ENCODE peak calls at places on chromosomes 7 and 10, in five cellular contexts. T, E, U, D and I are unnamed samples.
A peak's percentile ranks its signal among the peaks of the same experiment; 100 is the strongest.

GRCh38 chr10:61023053-61023452 is 79.1 kb upstream of the RHOBTB1 start:
- DNase-seq in T (no peak), E (no peak), U (no peak), D (no peak), I (no peak)

GRCh38 chr7:95871078-95871848 is 98.9 kb downstream of the DYNC1I1 start:
- DNase-seq in T (peak; percentile 49), E (peak; percentile 45), U (no peak), D (peak; percentile 44), I (peak; percentile 65)

GRCh38 chr7:28473567-28474266 is 61.4 kb downstream of the CREB5 start:
- DNase-seq in T (no peak), E (no peak), U (no peak), D (no peak), I (no peak)

GRCh38 chr7:25752967-25753791 is 398.8 kb upstream of the NFE2L3 start:
- DNase-seq in T (peak; percentile 86), E (peak; percentile 51), U (no peak), D (peak; percentile 32), I (no peak)

GRCh38 chr10:59126277-59126676 is 50.2 kb upstream of the PHYHIPL start:
- DNase-seq in T (peak; percentile 4), E (no peak), U (no peak), D (no peak), I (no peak)

GRCh38 chr10:53952698-53953097 is 848.3 kb downstream of the PCDH15 start:
- DNase-seq in T (no peak), E (no peak), U (no peak), D (no peak), I (no peak)

GRCh38 chr10:129055966-129056365 is 411.1 kb upstream of the MGMT start:
- DNase-seq in T (no peak), E (no peak), U (no peak), D (no peak), I (no peak)

GRCh38 chr10:95350212-95350829 is 59.5 kb upstream of the PDLIM1 start:
- DNase-seq in T (no peak), E (no peak), U (no peak), D (no peak), I (peak; percentile 72)

GRCh38 chr10:96588060-96588554 is 1.3 kb upstream of the TM9SF3 start:
- DNase-seq in T (no peak), E (no peak), U (no peak), D (no peak), I (no peak)

DNA sequence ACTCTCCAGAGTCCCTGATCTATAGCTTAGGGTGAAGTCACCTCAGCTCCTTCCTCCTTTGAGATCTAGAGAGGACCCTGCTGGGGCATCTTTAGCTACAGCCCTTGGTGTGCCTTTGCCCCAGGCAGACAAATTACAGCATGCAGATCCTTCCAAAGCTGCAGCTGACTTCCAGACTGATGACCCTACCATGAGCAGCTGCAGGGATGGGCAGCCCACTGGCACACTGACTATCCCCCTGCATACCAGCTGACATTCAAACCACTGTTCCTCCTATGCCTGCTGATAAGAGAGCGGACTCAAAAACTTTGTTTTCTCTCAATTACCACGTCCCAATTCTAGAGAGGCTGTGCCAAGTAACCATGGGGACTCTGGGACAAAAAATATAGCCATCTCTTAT is 70.6 kb downstream of the COL13A1 start:
- DNase-seq in T (no peak), E (no peak), U (no peak), D (no peak), I (no peak)
- H2BK12ac ChIP-seq in T (no peak overlapping the region), E (no peak overlapping the region), U (peak overlapping the region; percentile 89), D (no peak overlapping the region), I (no peak overlapping the region)

GRCh38 chr10:51169111-51169510 is 94.8 kb downstream of the PRKG1 start:
- DNase-seq in T (no peak), E (no peak), U (no peak), D (no peak), I (no peak)

GRCh38 chr10:51168086-51168815 is 94.0 kb downstream of the PRKG1 start:
- DNase-seq in T (no peak), E (no peak), U (no peak), D (no peak), I (no peak)

GRCh38 chr10:51170518-51171245 is 96.4 kb downstream of the PRKG1 start:
- DNase-seq in T (no peak), E (no peak), U (no peak), D (no peak), I (no peak)

GRCh38 chr10:51176976-51177690 is 102.8 kb downstream of the PRKG1 start:
- DNase-seq in T (no peak), E (no peak), U (no peak), D (no peak), I (peak; percentile 46)

DNA sequence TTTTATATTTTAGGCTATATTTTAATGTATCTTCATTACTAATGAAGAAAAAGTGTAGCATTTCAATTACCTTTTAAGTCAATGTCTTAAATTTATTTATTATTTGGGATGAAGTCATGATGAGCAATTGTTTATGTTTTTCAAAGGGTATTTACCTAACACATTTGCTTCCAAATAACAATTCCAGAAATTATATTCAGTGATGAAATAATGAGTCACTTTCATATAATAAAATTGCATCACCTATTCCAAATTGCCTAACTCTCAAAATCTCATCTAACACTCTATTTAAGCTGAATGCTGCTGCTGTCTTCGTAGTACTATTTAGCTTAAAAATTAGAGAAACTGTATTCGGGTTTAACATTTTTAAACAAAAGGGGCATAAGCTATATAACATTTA is 97.7 kb downstream of the PRKG1 start:
- DNase-seq in T (no peak), E (no peak), U (no peak), D (no peak), I (peak; percentile 22)
- H2BK12ac ChIP-seq in T (no peak overlapping the region), E (no peak overlapping the region), U (no peak overlapping the region), D (no peak overlapping the region), I (no peak overlapping the region)

GRCh38 chr7:44433255-44434022 is 57.0 kb downstream of the NUDCD3 start:
- DNase-seq in T (no peak), E (no peak), U (no peak), D (no peak), I (no peak)

GRCh38 chr7:44434201-44434600 is 56.3 kb downstream of the NUDCD3 start:
- DNase-seq in T (no peak), E (no peak), U (no peak), D (no peak), I (no peak)

GRCh38 chr7:44431091-44431608 is 59.3 kb downstream of the NUDCD3 start:
- DNase-seq in T (no peak), E (peak; percentile 76), U (peak; percentile 15), D (no peak), I (no peak)

GRCh38 chr7:44430054-44430453 is 60.4 kb downstream of the NUDCD3 start:
- DNase-seq in T (no peak), E (no peak), U (no peak), D (no peak), I (no peak)

DNA sequence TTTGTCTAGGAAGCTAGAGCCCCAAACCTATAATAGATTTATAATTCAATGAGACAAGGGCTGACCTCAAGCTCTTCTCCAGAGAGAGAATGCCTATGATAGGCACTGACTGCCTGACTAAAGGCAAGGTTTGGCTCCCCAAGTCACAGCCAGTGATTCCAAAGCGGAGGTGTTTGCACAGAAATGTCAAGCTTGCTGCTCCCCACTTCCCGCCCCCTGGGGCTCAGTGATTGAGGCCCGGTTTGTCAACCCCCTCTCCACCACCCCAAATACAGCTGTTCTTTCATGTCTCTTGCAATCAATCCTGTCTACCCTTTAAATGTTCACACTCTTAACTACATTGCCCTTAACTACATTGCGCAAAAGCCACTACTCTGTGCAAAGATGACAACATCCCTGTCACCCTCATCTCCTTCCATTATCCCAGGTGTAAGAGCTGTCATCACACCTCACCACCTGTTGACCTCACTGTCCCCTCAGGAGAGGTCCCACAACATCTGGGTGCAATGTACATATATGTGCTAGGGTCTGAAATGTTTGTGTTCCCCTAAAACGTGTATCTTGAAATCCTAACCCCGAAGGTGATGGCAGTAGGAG is 58.0 kb downstream of the NUDCD3 start:
- DNase-seq in T (no peak), E (no peak), U (no peak), D (no peak), I (no peak)
- H2BK12ac ChIP-seq in T (no peak overlapping the region), E (no peak overlapping the region), U (no peak overlapping the region), D (no peak overlapping the region), I (no peak overlapping the region)

GRCh38 chr10:72075184-72076115 is 12.9 kb downstream of the SPOCK2 start:
- DNase-seq in T (no peak), E (no peak), U (no peak), D (no peak), I (no peak)
- H2BK12ac ChIP-seq in T (no peak overlapping the region), E (no peak overlapping the region), U (no peak overlapping the region), D (no peak overlapping the region), I (no peak overlapping the region)